ENCODE peak calls at places on chromosomes 6 and 20, in nine cellular contexts. One of them, this sample, is unnamed.

GRCh38 chr6:78492351-78493010 is 374.9 kb upstream of the IRAK1BP1 start:
- DNase-seq in mammary epithelial cell: peak
- DNase-seq in left ventricle myocardium inferior: no peak
- DNase-seq in GDM1: no peak
- DNase-seq in H9: no peak
- DNase-seq in erythroblast: no peak
- DNase-seq in stimulated activated CD4-positive, alpha-beta T cell treated with anti-CD3 and anti-CD28 coated beads, Interleukin-4, amount 100 ng/mL, for 48 hours: no peak
- DNase-seq in HFFc6: peak
- DNase-seq in body of pancreas: no peak
- DNase-seq in this sample: no peak

GRCh38 chr6:117167520-117168271 is 97.7 kb upstream of the VGLL2 start:
- DNase-seq in mammary epithelial cell: peak
- DNase-seq in HFFc6: peak
- DNase-seq in erythroblast: no peak
- DNase-seq in body of pancreas: peak
- DNase-seq in stimulated activated CD4-positive, alpha-beta T cell treated with anti-CD3 and anti-CD28 coated beads, Interleukin-4, amount 100 ng/mL, for 48 hours: no peak
- DNase-seq in GDM1: no peak
- DNase-seq in H9: peak
- DNase-seq in left ventricle myocardium inferior: no peak
- DNase-seq in this sample: no peak

GRCh38 chr20:23477223-23477622 is 13.7 kb upstream of the CST8 start:
- DNase-seq in mammary epithelial cell: no peak
- DNase-seq in GDM1: no peak
- DNase-seq in left ventricle myocardium inferior: no peak
- DNase-seq in body of pancreas: no peak
- DNase-seq in H9: no peak
- DNase-seq in stimulated activated CD4-positive, alpha-beta T cell treated with anti-CD3 and anti-CD28 coated beads, Interleukin-4, amount 100 ng/mL, for 48 hours: no peak
- DNase-seq in erythroblast: no peak
- DNase-seq in HFFc6: no peak
- DNase-seq in this sample: no peak

GRCh38 chr6:90028995-90029635 is 134.8 kb downstream of the GJA10 start:
- DNase-seq in left ventricle myocardium inferior: no peak
- DNase-seq in erythroblast: no peak
- DNase-seq in H9: no peak
- DNase-seq in GDM1: no peak
- DNase-seq in body of pancreas: no peak
- DNase-seq in mammary epithelial cell: no peak
- DNase-seq in HFFc6: no peak
- DNase-seq in stimulated activated CD4-positive, alpha-beta T cell treated with anti-CD3 and anti-CD28 coated beads, Interleukin-4, amount 100 ng/mL, for 48 hours: no peak
- DNase-seq in this sample: no peak

GRCh38 chr6:122033564-122034181 is 365.8 kb upstream of the HSF2 start:
- DNase-seq in GDM1: no peak
- DNase-seq in body of pancreas: no peak
- DNase-seq in left ventricle myocardium inferior: no peak
- DNase-seq in erythroblast: peak
- DNase-seq in mammary epithelial cell: peak
- DNase-seq in stimulated activated CD4-positive, alpha-beta T cell treated with anti-CD3 and anti-CD28 coated beads, Interleukin-4, amount 100 ng/mL, for 48 hours: no peak
- DNase-seq in HFFc6: peak
- DNase-seq in H9: peak
- DNase-seq in this sample: no peak

GRCh38 chr6:151291145-151292055 is 51.6 kb downstream of the AKAP12 start:
- DNase-seq in HFFc6: no peak
- DNase-seq in H9: peak
- DNase-seq in GDM1: no peak
- DNase-seq in body of pancreas: peak
- DNase-seq in left ventricle myocardium inferior: peak
- DNase-seq in mammary epithelial cell: no peak
- DNase-seq in stimulated activated CD4-positive, alpha-beta T cell treated with anti-CD3 and anti-CD28 coated beads, Interleukin-4, amount 100 ng/mL, for 48 hours: no peak
- DNase-seq in erythroblast: no peak
- DNase-seq in this sample: no peak

GRCh38 chr20:24027229-24027628 is 38.6 kb upstream of the GGTLC1 start:
- DNase-seq in body of pancreas: no peak
- DNase-seq in erythroblast: no peak
- DNase-seq in GDM1: peak
- DNase-seq in mammary epithelial cell: no peak
- DNase-seq in HFFc6: no peak
- DNase-seq in stimulated activated CD4-positive, alpha-beta T cell treated with anti-CD3 and anti-CD28 coated beads, Interleukin-4, amount 100 ng/mL, for 48 hours: peak
- DNase-seq in H9: no peak
- DNase-seq in left ventricle myocardium inferior: peak
- DNase-seq in this sample: no peak

GRCh38 chr6:36320475-36320874 is 16.2 kb downstream of the BNIP5 start:
- DNase-seq in mammary epithelial cell: no peak
- DNase-seq in GDM1: no peak
- DNase-seq in erythroblast: no peak
- DNase-seq in HFFc6: no peak
- DNase-seq in left ventricle myocardium inferior: no peak
- DNase-seq in body of pancreas: no peak
- DNase-seq in H9: no peak
- DNase-seq in stimulated activated CD4-positive, alpha-beta T cell treated with anti-CD3 and anti-CD28 coated beads, Interleukin-4, amount 100 ng/mL, for 48 hours: no peak
- DNase-seq in this sample: no peak

GRCh38 chr20:25054133-25054820 is 3.7 kb downstream of the ACSS1 start:
- DNase-seq in HFFc6: no peak
- DNase-seq in body of pancreas: peak
- DNase-seq in GDM1: no peak
- DNase-seq in mammary epithelial cell: no peak
- DNase-seq in stimulated activated CD4-positive, alpha-beta T cell treated with anti-CD3 and anti-CD28 coated beads, Interleukin-4, amount 100 ng/mL, for 48 hours: no peak
- DNase-seq in erythroblast: no peak
- DNase-seq in left ventricle myocardium inferior: no peak
- DNase-seq in H9: no peak
- DNase-seq in this sample: no peak

GRCh38 chr20:63645218-63645617 is 8.0 kb downstream of the STMN3 start:
- DNase-seq in mammary epithelial cell: no peak
- DNase-seq in stimulated activated CD4-positive, alpha-beta T cell treated with anti-CD3 and anti-CD28 coated beads, Interleukin-4, amount 100 ng/mL, for 48 hours: no peak
- DNase-seq in left ventricle myocardium inferior: no peak
- DNase-seq in erythroblast: no peak
- DNase-seq in GDM1: no peak
- DNase-seq in body of pancreas: no peak
- DNase-seq in H9: no peak
- DNase-seq in HFFc6: no peak
- DNase-seq in this sample: no peak

GRCh38 chr20:5315807-5316187 is 957 bp downstream of the PROKR2 start:
- DNase-seq in body of pancreas: no peak
- DNase-seq in mammary epithelial cell: no peak
- DNase-seq in erythroblast: no peak
- DNase-seq in GDM1: no peak
- DNase-seq in HFFc6: no peak
- DNase-seq in left ventricle myocardium inferior: no peak
- DNase-seq in H9: no peak
- DNase-seq in stimulated activated CD4-positive, alpha-beta T cell treated with anti-CD3 and anti-CD28 coated beads, Interleukin-4, amount 100 ng/mL, for 48 hours: no peak
- DNase-seq in this sample: no peak

GRCh38 chr6:6714498-6715360 is 126.2 kb downstream of the LY86 start:
- DNase-seq in mammary epithelial cell: no peak
- DNase-seq in stimulated activated CD4-positive, alpha-beta T cell treated with anti-CD3 and anti-CD28 coated beads, Interleukin-4, amount 100 ng/mL, for 48 hours: no peak
- DNase-seq in erythroblast: no peak
- DNase-seq in HFFc6: no peak
- DNase-seq in body of pancreas: no peak
- DNase-seq in left ventricle myocardium inferior: no peak
- DNase-seq in GDM1: no peak
- DNase-seq in H9: no peak
- DNase-seq in this sample: no peak

GRCh38 chr20:55880361-55880760 is 125.0 kb downstream of the CBLN4 start:
- DNase-seq in GDM1: no peak
- DNase-seq in mammary epithelial cell: no peak
- DNase-seq in stimulated activated CD4-positive, alpha-beta T cell treated with anti-CD3 and anti-CD28 coated beads, Interleukin-4, amount 100 ng/mL, for 48 hours: no peak
- DNase-seq in body of pancreas: no peak
- DNase-seq in H9: no peak
- DNase-seq in HFFc6: no peak
- DNase-seq in erythroblast: no peak
- DNase-seq in left ventricle myocardium inferior: no peak
- DNase-seq in this sample: no peak

GRCh38 chr6:163756079-163756478 is 341.6 kb downstream of the QKI start:
- DNase-seq in GDM1: no peak
- DNase-seq in erythroblast: no peak
- DNase-seq in left ventricle myocardium inferior: no peak
- DNase-seq in stimulated activated CD4-positive, alpha-beta T cell treated with anti-CD3 and anti-CD28 coated beads, Interleukin-4, amount 100 ng/mL, for 48 hours: no peak
- DNase-seq in HFFc6: no peak
- DNase-seq in mammary epithelial cell: no peak
- DNase-seq in body of pancreas: no peak
- DNase-seq in H9: no peak
- DNase-seq in this sample: no peak

GRCh38 chr6:134190883-134191282 is 127.0 kb downstream of the SGK1 start:
- DNase-seq in body of pancreas: no peak
- DNase-seq in mammary epithelial cell: no peak
- DNase-seq in stimulated activated CD4-positive, alpha-beta T cell treated with anti-CD3 and anti-CD28 coated beads, Interleukin-4, amount 100 ng/mL, for 48 hours: no peak
- DNase-seq in GDM1: no peak
- DNase-seq in H9: no peak
- DNase-seq in left ventricle myocardium inferior: no peak
- DNase-seq in HFFc6: no peak
- DNase-seq in erythroblast: no peak
- DNase-seq in this sample: no peak

GRCh38 chr6:113903666-113904330 is 46.7 kb downstream of the MARCKS start:
- DNase-seq in stimulated activated CD4-positive, alpha-beta T cell treated with anti-CD3 and anti-CD28 coated beads, Interleukin-4, amount 100 ng/mL, for 48 hours: no peak
- DNase-seq in H9: no peak
- DNase-seq in left ventricle myocardium inferior: peak
- DNase-seq in GDM1: no peak
- DNase-seq in body of pancreas: peak
- DNase-seq in mammary epithelial cell: no peak
- DNase-seq in HFFc6: no peak
- DNase-seq in erythroblast: no peak
- DNase-seq in this sample: no peak

GRCh38 chr6:108174371-108175175 is 8.8 kb downstream of the NR2E1 start:
- DNase-seq in erythroblast: peak
- DNase-seq in H9: peak
- DNase-seq in stimulated activated CD4-positive, alpha-beta T cell treated with anti-CD3 and anti-CD28 coated beads, Interleukin-4, amount 100 ng/mL, for 48 hours: no peak
- DNase-seq in HFFc6: no peak
- DNase-seq in body of pancreas: no peak
- DNase-seq in left ventricle myocardium inferior: no peak
- DNase-seq in mammary epithelial cell: no peak
- DNase-seq in GDM1: peak
- DNase-seq in this sample: no peak

GRCh38 chr20:33702861-33703260 is 16.7 kb upstream of the E2F1 start:
- DNase-seq in erythroblast: no peak
- DNase-seq in stimulated activated CD4-positive, alpha-beta T cell treated with anti-CD3 and anti-CD28 coated beads, Interleukin-4, amount 100 ng/mL, for 48 hours: no peak
- DNase-seq in HFFc6: no peak
- DNase-seq in GDM1: no peak
- DNase-seq in body of pancreas: no peak
- DNase-seq in mammary epithelial cell: no peak
- DNase-seq in H9: no peak
- DNase-seq in left ventricle myocardium inferior: peak
- DNase-seq in this sample: no peak

GRCh38 chr20:62776692-62777527 is 19.4 kb upstream of the MRGBP start:
- DNase-seq in mammary epithelial cell: peak
- DNase-seq in body of pancreas: peak
- DNase-seq in H9: peak
- DNase-seq in stimulated activated CD4-positive, alpha-beta T cell treated with anti-CD3 and anti-CD28 coated beads, Interleukin-4, amount 100 ng/mL, for 48 hours: peak
- DNase-seq in HFFc6: no peak
- DNase-seq in left ventricle myocardium inferior: no peak
- DNase-seq in GDM1: no peak
- DNase-seq in erythroblast: peak
- DNase-seq in this sample: no peak

GRCh38 chr6:9540126-9540525 is 874.7 kb downstream of the TFAP2A start:
- DNase-seq in mammary epithelial cell: no peak
- DNase-seq in stimulated activated CD4-positive, alpha-beta T cell treated with anti-CD3 and anti-CD28 coated beads, Interleukin-4, amount 100 ng/mL, for 48 hours: no peak
- DNase-seq in GDM1: no peak
- DNase-seq in H9: no peak
- DNase-seq in HFFc6: no peak
- DNase-seq in erythroblast: no peak
- DNase-seq in body of pancreas: no peak
- DNase-seq in left ventricle myocardium inferior: no peak
- DNase-seq in this sample: no peak

GRCh38 chr6:148807784-148808183 is 61.0 kb downstream of the UST start:
- DNase-seq in GDM1: no peak
- DNase-seq in stimulated activated CD4-positive, alpha-beta T cell treated with anti-CD3 and anti-CD28 coated beads, Interleukin-4, amount 100 ng/mL, for 48 hours: no peak
- DNase-seq in H9: no peak
- DNase-seq in mammary epithelial cell: no peak
- DNase-seq in erythroblast: no peak
- DNase-seq in HFFc6: no peak
- DNase-seq in body of pancreas: no peak
- DNase-seq in left ventricle myocardium inferior: no peak
- DNase-seq in this sample: no peak

This sample was measured in SK-N-MC.